ENCODE peak calls at places on chromosomes 12 and 14, in nine cellular contexts. M is HTR-8/SVneo, S is endothelial cell, D is upper lobe of right lung, U is kidney epithelial cell, L is K562, P is gastrocnemius medialis, O is M059J, J is AG20443. A is an unnamed sample.
A peak's percentile ranks its signal among the peaks of the same experiment; 100 is the strongest.

GRCh38 chr12:118053071-118053985 is 7.7 kb downstream of the WSB2 start:
- DNase-seq in S (no peak), P (no peak), M (no peak), U (no peak), O (no peak), J (no peak), L (no peak), D (no peak), A (no peak)

GRCh38 chr14:88554458-88555286 is at the start of gene PTPN21:
- DNase-seq in J (peak; percentile 95), O (peak; percentile 61), D (peak; percentile 89), M (peak; percentile 51), L (peak; percentile 76), S (peak; percentile 74), P (peak; percentile 72), U (no peak), A (no peak)

GRCh38 chr14:61640834-61641170 is 54.5 kb upstream of the HIF1A start:
- DNase-seq in D (no peak), J (no peak), S (no peak), P (no peak), M (no peak), O (no peak), L (no peak), U (no peak), A (no peak)

GRCh38 chr12:127963926-127964325 is 303.0 kb upstream of the TMEM132C start:
- DNase-seq in O (no peak), D (no peak), P (no peak), S (no peak), U (no peak), L (no peak), M (no peak), J (no peak), A (no peak)

GRCh38 chr12:104859144-104859543 is 98.9 kb downstream of the SLC41A2 start:
- DNase-seq in U (no peak), S (no peak), D (no peak), P (no peak), J (peak; percentile 7), L (no peak), O (peak; percentile 93), M (no peak), A (no peak)

GRCh38 chr12:125284945-125285344 is 219.7 kb downstream of the AACS start:
- DNase-seq in O (peak; percentile 5), M (no peak), L (peak; percentile 13), U (no peak), P (no peak), D (no peak), J (no peak), S (no peak), A (no peak)

GRCh38 chr12:71356569-71356968 is 83.0 kb upstream of the LGR5 start:
- DNase-seq in O (no peak), J (no peak), S (no peak), P (no peak), U (no peak), M (no peak), D (no peak), L (no peak), A (no peak)

GRCh38 chr12:104352106-104352713 is 48.7 kb downstream of the EID3 start:
- DNase-seq in O (peak; percentile 48), P (no peak), U (no peak), S (no peak), M (no peak), D (no peak), L (no peak), J (no peak), A (no peak)

GRCh38 chr12:52005903-52006703 is 643 bp upstream of the TAMALIN start:
- DNase-seq in S (no peak), U (no peak), D (peak; percentile 87), L (no peak), J (no peak), M (no peak), O (no peak), P (peak; percentile 59), A (no peak)

GRCh38 chr12:6613015-6613775 is 6.0 kb upstream of the CHD4 start:
- DNase-seq in U (no peak), O (peak; percentile 92), L (peak; percentile 95), S (no peak), P (peak; percentile 42), J (peak; percentile 68), D (peak; percentile 87), M (no peak), A (no peak)

GRCh38 chr12:115570271-115570777 is 707.2 kb downstream of the MED13L start:
- DNase-seq in S (no peak), D (no peak), J (no peak), U (no peak), O (peak; percentile 88), L (no peak), M (peak; percentile 64), P (no peak), A (no peak)

GRCh38 chr12:121711925-121712461 is 559 bp upstream of the TMEM120B start:
- DNase-seq in J (peak; percentile 50), P (peak; percentile 89), L (peak; percentile 75), S (no peak), M (peak; percentile 41), D (no peak), U (no peak), O (peak; percentile 48), A (no peak)

GRCh38 chr12:67025543-67026114 is 243.5 kb upstream of the CAND1 start:
- DNase-seq in J (peak; percentile 62), U (no peak), M (peak; percentile 54), S (peak; percentile 73), D (no peak), P (no peak), L (peak; percentile 48), O (peak; percentile 32), A (peak; percentile 58)

A was measured in iPS DF 6.9.